ENCODE peak calls at places on chromosomes 1 and 21, in six cellular contexts. D is GM12891, F is HepG2, L is H1, V is GM12878, Q is K562. Z is an unnamed sample.

GRCh38 chr1:110975265-110975664 is 11.5 kb upstream of the LRIF1 start:
- DNase-seq in D (no peak), F (no peak), L (no peak), V (no peak), Q (no peak), Z (no peak)

GRCh38 chr1:146019225-146020057 is 2.1 kb downstream of the HJV start:
- DNase-seq in D (no peak), F (no peak), L (peak), V (no peak), Q (no peak), Z (no peak)

GRCh38 chr1:172727956-172728603 is 69.2 kb downstream of the FASLG start:
- DNase-seq in D (no peak), F (peak), L (peak), V (no peak), Q (peak), Z (no peak)

GRCh38 chr21:37253991-37254390 is 13.1 kb downstream of the VPS26C start:
- DNase-seq in D (no peak), F (no peak), L (no peak), V (no peak), Q (no peak), Z (no peak)

GRCh38 chr21:35048706-35049617 is at the start of gene RUNX1:
- DNase-seq in D (peak), F (no peak), L (no peak), V (peak), Q (peak), Z (peak)

GRCh38 chr1:29746076-29746665 is 509.8 kb downstream of the PTPRU start:
- DNase-seq in D (no peak), F (no peak), L (no peak), V (no peak), Q (no peak), Z (no peak)

GRCh38 chr1:154325583-154326545 is 539 bp downstream of the ATP8B2 start:
- DNase-seq in D (no peak), F (peak), L (peak), V (no peak), Q (peak), Z (no peak)

GRCh38 chr1:154155282-154155681 is 409 bp upstream of the NUP210L start:
- DNase-seq in D (no peak), F (no peak), L (no peak), V (no peak), Q (no peak), Z (no peak)

GRCh38 chr1:216531308-216532239 is 108.3 kb upstream of the USH2A start:
- DNase-seq in D (no peak), F (no peak), L (no peak), V (no peak), Q (no peak), Z (no peak)

GRCh38 chr1:200837931-200838571 is 34.7 kb upstream of the GPR25 start:
- DNase-seq in D (no peak), F (no peak), L (no peak), V (no peak), Q (no peak), Z (no peak)

GRCh38 chr1:59669752-59670312 is 144.9 kb upstream of the HOOK1 start:
- DNase-seq in D (no peak), F (peak), L (peak), V (no peak), Q (no peak), Z (no peak)

GRCh38 chr1:111199881-111200801 is at the start of gene DENND2D:
- DNase-seq in D (no peak), F (no peak), L (no peak), V (peak), Q (no peak), Z (no peak)

GRCh38 chr1:234745844-234746797 is 136.1 kb upstream of the IRF2BP2 start:
- DNase-seq in D (no peak), F (no peak), L (no peak), V (no peak), Q (peak), Z (no peak)

GRCh38 chr21:28393279-28393678 is 599.4 kb downstream of the LTN1 start:
- DNase-seq in D (no peak), F (no peak), L (no peak), V (no peak), Q (no peak), Z (no peak)

GRCh38 chr21:27196651-27197050 is 229.8 kb upstream of the ADAMTS5 start:
- DNase-seq in D (no peak), F (no peak), L (no peak), V (no peak), Q (no peak), Z (no peak)

GRCh38 chr21:36563301-36563926 is 83.5 kb upstream of the CLDN14 start:
- DNase-seq in D (no peak), F (no peak), L (no peak), V (no peak), Q (no peak), Z (no peak)

GRCh38 chr21:18499761-18500376 is 96.3 kb upstream of the TMPRSS15 start:
- DNase-seq in D (no peak), F (peak), L (peak), V (no peak), Q (peak), Z (no peak)

GRCh38 chr1:15381805-15382204 is 27.9 kb upstream of the EFHD2 start:
- DNase-seq in D (no peak), F (no peak), L (no peak), V (no peak), Q (no peak), Z (no peak)

GRCh38 chr1:107138166-107138565 is 2.7 kb upstream of the NTNG1 start:
- DNase-seq in D (no peak), F (no peak), L (no peak), V (no peak), Q (no peak), Z (no peak)

GRCh38 chr1:9376886-9377333 is 84.2 kb downstream of the SPSB1 start:
- DNase-seq in D (no peak), F (no peak), L (no peak), V (no peak), Q (no peak), Z (no peak)

GRCh38 chr1:190649553-190649952 is 171.9 kb upstream of the BRINP3 start:
- DNase-seq in D (no peak), F (no peak), L (no peak), V (no peak), Q (no peak), Z (no peak)

GRCh38 chr1:97621955-97622354 is 298.9 kb downstream of the DPYD start:
- DNase-seq in D (no peak), F (no peak), L (no peak), V (no peak), Q (no peak), Z (no peak)

GRCh38 chr1:8947127-8947691 is 1.5 kb downstream of the CA6 start:
- DNase-seq in D (no peak), F (peak), L (no peak), V (no peak), Q (no peak), Z (no peak)

GRCh38 chr1:153231800-153232199 is 14.4 kb downstream of the PRR9 start:
- DNase-seq in D (no peak), F (no peak), L (no peak), V (no peak), Q (no peak), Z (no peak)

GRCh38 chr1:58841455-58841854 is 57.6 kb upstream of the JUN start:
- DNase-seq in D (no peak), F (no peak), L (no peak), V (no peak), Q (peak), Z (no peak)

GRCh38 chr1:12194666-12195216 is 27.9 kb downstream of the TNFRSF1B start:
- DNase-seq in D (no peak), F (no peak), L (no peak), V (no peak), Q (no peak), Z (no peak)

GRCh38 chr1:181095763-181096184 is 7.3 kb downstream of the IER5 start:
- DNase-seq in D (no peak), F (no peak), L (no peak), V (no peak), Q (no peak), Z (no peak)

DNA sequence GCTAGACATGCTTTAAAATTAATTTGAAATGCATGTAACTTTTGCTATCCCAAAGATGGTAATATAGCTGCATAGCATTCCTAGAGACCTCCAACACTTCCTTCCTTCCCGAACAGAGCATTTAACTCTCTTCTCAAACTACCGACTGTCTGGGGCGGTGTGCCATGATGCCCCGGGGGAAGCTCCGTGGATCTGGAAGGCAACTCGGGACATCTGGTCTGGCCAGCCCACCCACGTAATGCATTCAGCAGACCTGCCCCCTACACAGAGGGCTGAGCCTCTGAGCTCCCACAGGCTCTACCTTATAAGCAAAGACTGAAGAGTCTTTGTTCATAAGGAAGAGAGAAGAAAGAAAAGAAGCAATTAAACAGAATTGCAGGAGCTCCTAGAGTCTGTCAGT is 34.7 kb upstream of the NID1 start:
- DNase-seq in D (no peak), F (no peak), L (no peak), V (no peak), Q (no peak), Z (no peak)
- TF ChIP-seq TAF1 in D (no peak), F (no peak), L (no peak), V (no peak), Q (no peak), Z (no peak)

GRCh38 chr1:160098852-160099647 is 631 bp upstream of the IGSF8 start:
- DNase-seq in D (peak), F (peak), L (peak), V (peak), Q (peak), Z (peak)
- TF ChIP-seq POLR2A in D (no peak), F (peak), L (no peak), V (no peak), Q (no peak), Z (peak)

GRCh38 chr1:109959632-109959973 is 25.0 kb upstream of the AHCYL1 start:
- DNase-seq in D (no peak), F (no peak), L (no peak), V (no peak), Q (no peak), Z (no peak)

GRCh38 chr1:109950033-109950432 is 34.5 kb upstream of the AHCYL1 start:
- DNase-seq in D (no peak), F (no peak), L (no peak), V (no peak), Q (no peak), Z (no peak)

GRCh38 chr1:109948285-109948630 is 36.3 kb upstream of the AHCYL1 start:
- DNase-seq in D (no peak), F (peak), L (no peak), V (no peak), Q (no peak), Z (no peak)

GRCh38 chr1:109950509-109950908 is 34.1 kb upstream of the AHCYL1 start:
- DNase-seq in D (no peak), F (no peak), L (no peak), V (no peak), Q (no peak), Z (no peak)

GRCh38 chr1:109954180-109954579 is 30.4 kb upstream of the AHCYL1 start:
- DNase-seq in D (no peak), F (no peak), L (no peak), V (no peak), Q (no peak), Z (no peak)
- TF ChIP-seq POLR2AphosphoS5 in D (no peak), F (no peak), L (no peak), V (no peak), Q (no peak), Z (no peak)

GRCh38 chr1:226427131-226427530 is 19.2 kb upstream of the PARP1 start:
- DNase-seq in D (no peak), F (no peak), L (no peak), V (no peak), Q (no peak), Z (no peak)

GRCh38 chr1:226429051-226429461 is 21.2 kb upstream of the PARP1 start:
- DNase-seq in D (no peak), F (no peak), L (no peak), V (no peak), Q (no peak), Z (no peak)

GRCh38 chr1:226425431-226426031 is 17.6 kb upstream of the PARP1 start:
- DNase-seq in D (no peak), F (no peak), L (no peak), V (no peak), Q (no peak), Z (no peak)

GRCh38 chr1:226429868-226430715 is 22.2 kb upstream of the PARP1 start:
- DNase-seq in D (no peak), F (no peak), L (no peak), V (no peak), Q (no peak), Z (no peak)

GRCh38 chr1:226428348-226429050 is 20.6 kb upstream of the PARP1 start:
- DNase-seq in D (no peak), F (no peak), L (no peak), V (no peak), Q (no peak), Z (no peak)
- TF ChIP-seq TAF1 in D (no peak), F (no peak), L (no peak), V (no peak), Q (no peak), Z (no peak)

GRCh38 chr1:229563701-229564100 is 5.2 kb upstream of the ABCB10 start:
- DNase-seq in D (no peak), F (no peak), L (no peak), V (no peak), Q (no peak), Z (no peak)
- TF ChIP-seq POLR2A in D (no peak), F (no peak), L (no peak), V (no peak), Q (no peak), Z (no peak)

DNA sequence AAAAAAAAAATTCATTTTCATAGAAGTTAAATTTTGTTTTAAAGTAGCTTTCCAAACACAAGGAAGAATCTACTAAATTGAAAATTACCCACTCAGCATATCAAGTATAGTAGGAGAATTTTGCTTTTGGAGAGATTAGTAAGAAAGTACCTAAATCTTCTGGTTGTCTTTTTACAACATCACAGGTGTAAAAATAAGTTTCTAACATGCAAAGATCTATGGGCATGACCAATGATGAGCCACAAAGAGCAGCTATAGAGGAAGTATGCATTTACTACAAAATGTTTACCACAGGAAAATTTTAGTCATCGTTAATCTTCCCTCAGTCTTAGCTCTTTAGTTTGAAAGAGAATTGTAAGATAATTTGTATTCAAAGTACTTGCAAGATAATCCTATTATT is 28.1 kb downstream of the ANGPTL3 start:
- DNase-seq in D (no peak), F (no peak), L (no peak), V (peak), Q (no peak), Z (no peak)
- TF ChIP-seq POLR2AphosphoS5 in D (no peak), F (no peak), L (no peak), V (no peak), Q (no peak), Z (no peak)

Z was measured in GM12892.